ENCODE peak calls at places on chromosome 4, in five cellular contexts. L is upper lobe of right lung, D is hepatocyte, I is GM12865, J is fibroblast of the aortic adventitia. Z is an unnamed sample.

GRCh38 chr4:184968784-184969201 is 49.5 kb upstream of the HELT start:
- DNase-seq in L (peak), D (peak), I (no peak), J (no peak), Z (no peak)

GRCh38 chr4:3368841-3369760 is 72.7 kb upstream of the HGFAC start:
- DNase-seq in L (no peak), D (no peak), I (no peak), J (no peak), Z (no peak)

GRCh38 chr4:97394653-97395052 is 748.6 kb downstream of the STPG2 start:
- DNase-seq in L (no peak), D (no peak), I (no peak), J (no peak), Z (no peak)

GRCh38 chr4:32840461-32841189 is 2120.5 kb downstream of the PCDH7 start:
- DNase-seq in L (no peak), D (no peak), I (no peak), J (no peak), Z (no peak)

GRCh38 chr4:93852680-93853079 is 24.1 kb downstream of the ATOH1 start:
- DNase-seq in L (no peak), D (no peak), I (no peak), J (no peak), Z (no peak)

GRCh38 chr4:168648929-168649328 is 152.1 kb downstream of the PALLD start:
- DNase-seq in L (no peak), D (no peak), I (no peak), J (peak), Z (no peak)

GRCh38 chr4:120636120-120636630 is 286.4 kb downstream of the PRDM5 start:
- DNase-seq in L (no peak), D (no peak), I (no peak), J (no peak), Z (no peak)

GRCh38 chr4:123661080-123661737 is 264.6 kb downstream of the SPRY1 start:
- DNase-seq in L (no peak), D (peak), I (no peak), J (peak), Z (no peak)

GRCh38 chr4:145503486-145504072 is 21.9 kb downstream of the SMAD1 start:
- DNase-seq in L (no peak), D (no peak), I (no peak), J (no peak), Z (no peak)

GRCh38 chr4:107654694-107655093 is 65.3 kb downstream of the PAPSS1 start:
- DNase-seq in L (no peak), D (peak), I (no peak), J (no peak), Z (no peak)

GRCh38 chr4:6641971-6642320 is 1.5 kb downstream of the MRFAP1 start:
- DNase-seq in L (no peak), D (no peak), I (no peak), J (peak), Z (no peak)

GRCh38 chr4:15325987-15326386 is 101.8 kb upstream of the C1QTNF7 start:
- DNase-seq in L (no peak), D (no peak), I (no peak), J (no peak), Z (no peak)

GRCh38 chr4:57854748-57855147 is 744.6 kb upstream of the IGFBP7 start:
- DNase-seq in L (no peak), D (no peak), I (no peak), J (no peak), Z (no peak)

GRCh38 chr4:26753642-26754041 is 107.0 kb upstream of the STIM2 start:
- DNase-seq in L (no peak), D (peak), I (no peak), J (peak), Z (no peak)

GRCh38 chr4:2220016-2220620 is 21.8 kb downstream of the HAUS3 start:
- DNase-seq in L (peak), D (peak), I (peak), J (peak), Z (no peak)

GRCh38 chr4:123364906-123365305 is 31.7 kb upstream of the SPRY1 start:
- DNase-seq in L (no peak), D (no peak), I (no peak), J (no peak), Z (no peak)

GRCh38 chr4:173281420-173282333 is 52.5 kb downstream of the HMGB2 start:
- DNase-seq in L (no peak), D (no peak), I (no peak), J (no peak), Z (no peak)

GRCh38 chr4:1035510-1035909 is 24.1 kb downstream of the FGFRL1 start:
- DNase-seq in L (no peak), D (no peak), I (no peak), J (no peak), Z (no peak)

GRCh38 chr4:23887989-23888388 is 1.9 kb downstream of the PPARGC1A start:
- DNase-seq in L (no peak), D (no peak), I (no peak), J (no peak), Z (no peak)

GRCh38 chr4:139619644-139620043 is 46.0 kb upstream of the MGST2 start:
- DNase-seq in L (no peak), D (peak), I (peak), J (peak), Z (no peak)

GRCh38 chr4:6032249-6033244 is 14.3 kb upstream of the C4orf50 start:
- DNase-seq in L (no peak), D (no peak), I (no peak), J (peak), Z (no peak)

GRCh38 chr4:76902233-76902890 is 4.4 kb upstream of the SOWAHB start:
- DNase-seq in L (no peak), D (peak), I (no peak), J (no peak), Z (no peak)

GRCh38 chr4:78372282-78372988 is 179.1 kb upstream of the ANXA3 start:
- DNase-seq in L (no peak), D (no peak), I (no peak), J (no peak), Z (no peak)

GRCh38 chr4:125826801-125827200 is 512.0 kb downstream of the FAT4 start:
- DNase-seq in L (no peak), D (no peak), I (no peak), J (peak), Z (no peak)

GRCh38 chr4:28462766-28463165 is 1602.1 kb downstream of the STIM2 start:
- DNase-seq in L (no peak), D (peak), I (no peak), J (peak), Z (no peak)

GRCh38 chr4:112593438-112594133 is 43.1 kb downstream of the ZGRF1 start:
- DNase-seq in L (no peak), D (no peak), I (peak), J (no peak), Z (no peak)

GRCh38 chr4:57098415-57098814 is 11.8 kb downstream of the IGFBP7 start:
- DNase-seq in L (no peak), D (no peak), I (no peak), J (no peak), Z (no peak)

GRCh38 chr4:51843309-51844156 is 580 bp downstream of the DCUN1D4 start:
- DNase-seq in L (peak), D (peak), I (peak), J (peak), Z (no peak)

GRCh38 chr4:4794421-4794820 is 65.0 kb upstream of the MSX1 start:
- DNase-seq in L (no peak), D (no peak), I (no peak), J (no peak), Z (no peak)

GRCh38 chr4:128831526-128832252 is 22.2 kb downstream of the JADE1 start:
- DNase-seq in L (no peak), D (peak), I (no peak), J (peak), Z (no peak)

GRCh38 chr4:172011196-172011595 is 198.0 kb downstream of the GALNTL6 start:
- DNase-seq in L (no peak), D (no peak), I (no peak), J (no peak), Z (no peak)

GRCh38 chr4:30719363-30720020 is 677 bp upstream of the PCDH7 start:
- DNase-seq in L (no peak), D (peak), I (no peak), J (peak), Z (no peak)

GRCh38 chr4:7638463-7638862 is 203.7 kb upstream of the PSAPL1 start:
- DNase-seq in L (no peak), D (no peak), I (no peak), J (no peak), Z (no peak)

GRCh38 chr4:16767861-16768260 is 130.6 kb downstream of the LDB2 start:
- DNase-seq in L (no peak), D (no peak), I (no peak), J (no peak), Z (no peak)

GRCh38 chr4:16765549-16765948 is 132.9 kb downstream of the LDB2 start:
- DNase-seq in L (no peak), D (no peak), I (no peak), J (no peak), Z (no peak)

GRCh38 chr4:16761031-16761430 is 137.4 kb downstream of the LDB2 start:
- DNase-seq in L (no peak), D (no peak), I (no peak), J (no peak), Z (no peak)

GRCh38 chr4:16767251-16767650 is 131.2 kb downstream of the LDB2 start:
- DNase-seq in L (no peak), D (no peak), I (no peak), J (no peak), Z (no peak)

DNA sequence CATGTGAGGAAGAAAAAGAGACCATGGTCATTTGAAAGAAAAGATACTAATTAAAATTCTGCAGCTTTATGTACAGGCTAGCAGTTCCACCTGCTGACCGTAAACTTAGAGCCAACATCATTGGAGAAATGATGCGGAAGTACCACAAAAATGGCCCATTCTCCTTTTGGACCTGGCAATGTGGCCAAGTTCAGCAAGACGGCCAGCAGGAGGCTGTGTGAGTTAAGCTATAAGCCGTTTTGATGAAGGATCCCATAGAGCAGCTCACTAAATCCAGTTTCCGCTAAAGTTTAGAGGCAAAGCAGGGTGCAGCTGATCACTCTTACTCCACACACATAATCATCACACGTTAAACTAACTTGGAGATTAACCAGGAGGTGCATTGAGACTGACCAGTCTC is 133.8 kb downstream of the LDB2 start:
- DNase-seq in L (no peak), D (peak), I (no peak), J (no peak), Z (no peak)
- TF ChIP-seq CTCF in L (peak), D (peak), I (no peak), J (peak), Z (peak)

GRCh38 chr4:83013931-83014330 is 3.3 kb upstream of the LIN54 start:
- DNase-seq in L (no peak), D (no peak), I (no peak), J (no peak), Z (no peak)
- H3K4me3 ChIP-seq in L (peak), D (peak), I (peak), J (no peak), Z (no peak)

DNA sequence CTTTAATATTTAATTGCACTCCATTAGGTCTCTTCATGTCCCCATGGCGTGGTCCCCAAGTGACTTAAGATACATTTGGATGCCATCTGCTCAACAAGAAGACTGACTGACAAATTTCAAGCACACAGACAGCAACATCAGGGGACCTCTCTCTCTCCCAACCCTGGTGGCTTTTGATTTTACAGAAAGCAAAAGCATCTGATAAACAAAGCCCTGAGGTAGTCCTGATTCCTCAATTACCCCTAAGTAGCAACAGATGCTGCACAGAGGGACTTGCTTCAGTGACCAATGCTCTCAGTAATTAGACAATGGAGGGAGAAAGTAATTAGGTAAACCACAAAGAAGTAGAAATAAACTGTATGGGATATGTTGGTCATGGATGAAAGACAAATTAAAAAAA is 426.4 kb downstream of the INPP4B start:
- DNase-seq in L (no peak), D (no peak), I (no peak), J (no peak), Z (no peak)
- TF ChIP-seq CTCF in L (no peak), D (no peak), I (no peak), J (no peak), Z (no peak)

DNA sequence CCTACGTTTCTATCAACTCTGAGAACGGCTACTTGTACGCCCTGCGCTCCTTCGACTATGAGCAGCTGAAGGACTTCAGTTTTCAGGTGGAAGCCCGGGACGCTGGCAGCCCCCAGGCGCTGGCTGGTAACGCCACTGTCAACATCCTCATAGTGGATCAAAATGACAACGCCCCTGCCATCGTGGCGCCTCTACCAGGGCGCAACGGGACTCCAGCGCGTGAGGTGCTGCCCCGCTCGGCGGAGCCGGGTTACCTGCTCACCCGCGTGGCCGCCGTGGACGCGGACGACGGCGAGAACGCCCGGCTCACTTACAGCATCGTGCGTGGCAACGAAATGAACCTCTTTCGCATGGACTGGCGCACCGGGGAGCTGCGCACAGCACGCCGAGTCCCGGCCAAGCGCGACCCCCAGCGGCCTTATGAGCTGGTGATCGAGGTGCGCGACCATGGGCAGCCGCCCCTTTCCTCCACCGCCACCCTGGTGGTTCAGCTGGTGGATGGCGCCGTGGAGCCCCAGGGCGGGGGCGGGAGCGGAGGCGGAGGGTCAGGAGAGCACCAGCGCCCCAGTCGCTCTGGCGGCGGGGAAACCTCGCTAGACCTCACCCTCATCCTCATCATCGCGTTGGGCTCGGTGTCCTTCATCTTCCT is 2.7 kb downstream of the PCDH10 start:
- DNase-seq in L (no peak), D (peak), I (no peak), J (no peak), Z (no peak)
- H3K4me3 ChIP-seq in L (peak), D (peak), I (no peak), J (peak), Z (peak)

GRCh38 chr4:73815145-73815544 is 21.3 kb upstream of the CXCL6 start:
- DNase-seq in L (no peak), D (no peak), I (no peak), J (no peak), Z (no peak)
- TF ChIP-seq CTCF in L (no peak), D (no peak), I (no peak), J (no peak), Z (no peak)

GRCh38 chr4:80199947-80200346 is 2.6 kb downstream of the PRDM8 start:
- DNase-seq in L (no peak), D (no peak), I (no peak), J (no peak), Z (no peak)
- H3K4me3 ChIP-seq in L (no peak), D (no peak), I (no peak), J (no peak), Z (no peak)

GRCh38 chr4:41360911-41361830 is 104.4 kb downstream of the UCHL1 start:
- DNase-seq in L (peak), D (peak), I (no peak), J (peak), Z (no peak)

GRCh38 chr4:41359836-41360213 is 103.1 kb downstream of the UCHL1 start:
- DNase-seq in L (no peak), D (no peak), I (no peak), J (no peak), Z (no peak)

GRCh38 chr4:41360214-41360910 is 103.6 kb downstream of the UCHL1 start:
- DNase-seq in L (peak), D (peak), I (peak), J (peak), Z (no peak)

GRCh38 chr4:41358626-41359025 is 101.9 kb downstream of the UCHL1 start:
- DNase-seq in L (peak), D (no peak), I (no peak), J (peak), Z (no peak)

GRCh38 chr4:41359069-41359769 is 102.5 kb downstream of the UCHL1 start:
- DNase-seq in L (peak), D (no peak), I (no peak), J (no peak), Z (no peak)
- TF ChIP-seq CTCF in L (peak), D (no peak), I (no peak), J (no peak), Z (peak)

DNA sequence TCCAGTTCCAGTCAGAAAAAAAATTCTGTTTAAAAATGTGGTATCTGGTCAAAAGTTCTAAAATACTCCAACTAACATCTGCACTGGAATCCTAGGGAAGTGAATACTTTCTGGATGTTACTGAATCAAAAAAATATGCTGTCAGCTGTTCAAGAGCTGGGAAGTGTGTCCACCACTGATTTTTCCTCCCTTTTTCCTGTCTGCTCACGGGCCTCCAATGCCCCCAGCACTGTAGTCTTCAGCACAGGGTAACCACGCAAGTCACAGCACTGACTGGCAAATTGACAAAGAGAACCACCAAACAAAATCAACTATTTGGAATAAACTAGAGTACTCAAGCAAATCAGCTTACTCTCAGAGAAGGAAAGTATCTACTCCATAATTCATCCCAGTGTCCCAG is 9.9 kb downstream of the VEGFC start:
- DNase-seq in L (no peak), D (no peak), I (no peak), J (peak), Z (no peak)
- H3K4me3 ChIP-seq in L (no peak), D (no peak), I (no peak), J (no peak), Z (peak)

DNA sequence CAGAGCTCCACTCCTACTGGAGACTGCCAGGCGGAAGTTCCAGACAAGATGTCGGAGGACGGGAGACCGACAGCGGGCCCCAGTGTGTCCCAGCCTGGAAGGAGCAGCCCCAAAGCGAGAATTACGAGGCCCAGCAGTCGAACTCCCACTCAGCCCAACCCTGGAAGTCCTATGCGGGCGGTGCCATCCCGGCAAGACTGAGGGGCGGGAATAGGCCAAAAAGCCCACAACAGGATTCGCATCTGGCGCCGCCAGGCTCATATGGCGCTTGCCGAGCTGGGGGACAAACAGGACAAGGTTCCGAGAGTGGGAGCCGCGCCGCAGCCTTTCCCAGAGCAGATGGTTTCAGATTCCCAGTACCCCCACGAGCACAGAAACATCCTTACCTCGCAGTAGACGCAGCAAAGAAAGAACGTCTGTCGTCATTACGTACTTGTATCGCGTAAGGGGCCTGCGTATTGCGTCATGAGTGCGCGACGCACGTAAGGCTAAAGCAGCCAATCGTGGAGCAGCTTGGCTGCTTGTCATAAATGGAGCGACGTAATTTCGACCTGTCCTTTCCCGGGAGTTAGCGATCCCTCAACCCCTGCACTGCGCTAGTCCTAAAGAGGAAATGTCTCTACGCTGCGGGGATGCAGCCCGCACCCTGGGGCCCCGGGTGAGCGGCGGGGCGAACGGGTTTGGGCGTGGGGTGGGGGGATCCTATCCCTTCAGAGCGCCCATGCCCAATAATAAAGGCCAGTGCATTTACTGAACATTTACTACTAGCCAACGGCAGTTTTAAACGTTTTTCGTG is at the start of the genes LIAS and RPL9:
- DNase-seq in L (peak), D (peak), I (peak), J (peak), Z (peak)
- TF ChIP-seq CTCF in L (no peak), D (no peak), I (no peak), J (no peak), Z (no peak)